ENCODE peak calls at places on chromosomes 2 and 18, in nine cellular contexts. One of them, this sample, is unnamed.

GRCh38 chr2:210086292-210086691 is 83.9 kb downstream of the RPE start:
- DNase-seq in osteoblast: peak; percentile 68
- DNase-seq in PC-3: peak; percentile 8
- DNase-seq in fibroblast of mammary gland: peak; percentile 47
- DNase-seq in pancreas: no peak
- DNase-seq in RWPE2: no peak
- DNase-seq in neural progenitor cell: no peak
- DNase-seq in right lobe of liver: no peak
- DNase-seq in SK-N-SH: no peak
- DNase-seq in this sample: no peak

GRCh38 chr2:233814063-233814435 is 35.9 kb downstream of the MROH2A start:
- DNase-seq in osteoblast: peak; percentile 75
- DNase-seq in PC-3: no peak
- DNase-seq in fibroblast of mammary gland: peak; percentile 20
- DNase-seq in pancreas: no peak
- DNase-seq in RWPE2: no peak
- DNase-seq in neural progenitor cell: peak; percentile 20
- DNase-seq in right lobe of liver: no peak
- DNase-seq in SK-N-SH: no peak
- DNase-seq in this sample: no peak

GRCh38 chr2:98158305-98158704 is 71.3 kb downstream of the VWA3B start:
- DNase-seq in osteoblast: no peak
- DNase-seq in PC-3: no peak
- DNase-seq in fibroblast of mammary gland: no peak
- DNase-seq in pancreas: no peak
- DNase-seq in RWPE2: no peak
- DNase-seq in neural progenitor cell: no peak
- DNase-seq in right lobe of liver: no peak
- DNase-seq in SK-N-SH: no peak
- DNase-seq in this sample: peak; percentile 38

GRCh38 chr2:124025349-124025720 is 248 bp downstream of the CNTNAP5 start:
- DNase-seq in osteoblast: peak; percentile 71
- DNase-seq in PC-3: no peak
- DNase-seq in fibroblast of mammary gland: no peak
- DNase-seq in pancreas: no peak
- DNase-seq in RWPE2: no peak
- DNase-seq in neural progenitor cell: no peak
- DNase-seq in right lobe of liver: no peak
- DNase-seq in SK-N-SH: no peak
- DNase-seq in this sample: no peak

GRCh38 chr2:45242161-45242741 is 233.0 kb upstream of the SIX2 start:
- DNase-seq in osteoblast: peak; percentile 63
- DNase-seq in PC-3: no peak
- DNase-seq in fibroblast of mammary gland: peak; percentile 49
- DNase-seq in pancreas: no peak
- DNase-seq in RWPE2: no peak
- DNase-seq in neural progenitor cell: no peak
- DNase-seq in right lobe of liver: no peak
- DNase-seq in SK-N-SH: no peak
- DNase-seq in this sample: no peak

GRCh38 chr2:210557721-210558120 is 1.3 kb downstream of the CPS1 start:
- DNase-seq in osteoblast: no peak
- DNase-seq in PC-3: no peak
- DNase-seq in fibroblast of mammary gland: no peak
- DNase-seq in pancreas: no peak
- DNase-seq in RWPE2: no peak
- DNase-seq in neural progenitor cell: no peak
- DNase-seq in right lobe of liver: no peak
- DNase-seq in SK-N-SH: no peak
- DNase-seq in this sample: no peak

GRCh38 chr2:24970483-24971299 is 1.1 kb downstream of the DNAJC27 start:
- DNase-seq in osteoblast: peak; percentile 81
- DNase-seq in PC-3: peak; percentile 31
- DNase-seq in fibroblast of mammary gland: peak; percentile 53
- DNase-seq in pancreas: no peak
- DNase-seq in RWPE2: no peak
- DNase-seq in neural progenitor cell: no peak
- DNase-seq in right lobe of liver: no peak
- DNase-seq in SK-N-SH: no peak
- DNase-seq in this sample: peak; percentile 22

GRCh38 chr18:38237796-38238195 is 672.2 kb upstream of the CELF4 start:
- DNase-seq in osteoblast: no peak
- DNase-seq in PC-3: no peak
- DNase-seq in fibroblast of mammary gland: no peak
- DNase-seq in pancreas: no peak
- DNase-seq in RWPE2: no peak
- DNase-seq in neural progenitor cell: no peak
- DNase-seq in right lobe of liver: no peak
- DNase-seq in SK-N-SH: no peak
- DNase-seq in this sample: no peak

GRCh38 chr2:74577448-74577847 is 22.9 kb downstream of the DOK1 start:
- DNase-seq in osteoblast: no peak
- DNase-seq in PC-3: no peak
- DNase-seq in fibroblast of mammary gland: peak; percentile 70
- DNase-seq in pancreas: no peak
- DNase-seq in RWPE2: no peak
- DNase-seq in neural progenitor cell: no peak
- DNase-seq in right lobe of liver: no peak
- DNase-seq in SK-N-SH: no peak
- DNase-seq in this sample: no peak

GRCh38 chr2:60764736-60765534 is 8.9 kb downstream of the PAPOLG start:
- DNase-seq in osteoblast: no peak
- DNase-seq in PC-3: peak; percentile 10
- DNase-seq in fibroblast of mammary gland: peak; percentile 51
- DNase-seq in pancreas: no peak
- DNase-seq in RWPE2: no peak
- DNase-seq in neural progenitor cell: no peak
- DNase-seq in right lobe of liver: no peak
- DNase-seq in SK-N-SH: no peak
- DNase-seq in this sample: no peak

GRCh38 chr2:74481961-74482800 is 617 bp downstream of the CCDC142 start:
- DNase-seq in osteoblast: peak; percentile 88
- DNase-seq in PC-3: peak; percentile 37
- DNase-seq in fibroblast of mammary gland: no peak
- DNase-seq in pancreas: peak; percentile 88
- DNase-seq in RWPE2: no peak
- DNase-seq in neural progenitor cell: peak; percentile 74
- DNase-seq in right lobe of liver: no peak
- DNase-seq in SK-N-SH: peak; percentile 75
- DNase-seq in this sample: peak; percentile 93

GRCh38 chr18:27843783-27844415 is 333.0 kb downstream of the CDH2 start:
- DNase-seq in osteoblast: no peak
- DNase-seq in PC-3: peak; percentile 95
- DNase-seq in fibroblast of mammary gland: peak; percentile 38
- DNase-seq in pancreas: no peak
- DNase-seq in RWPE2: no peak
- DNase-seq in neural progenitor cell: no peak
- DNase-seq in right lobe of liver: no peak
- DNase-seq in SK-N-SH: no peak
- DNase-seq in this sample: no peak

GRCh38 chr2:61196671-61197070 is 34.7 kb downstream of the C2orf74 start:
- DNase-seq in osteoblast: no peak
- DNase-seq in PC-3: peak; percentile 71
- DNase-seq in fibroblast of mammary gland: no peak
- DNase-seq in pancreas: no peak
- DNase-seq in RWPE2: no peak
- DNase-seq in neural progenitor cell: no peak
- DNase-seq in right lobe of liver: no peak
- DNase-seq in SK-N-SH: no peak
- DNase-seq in this sample: no peak

GRCh38 chr18:48804856-48805610 is 145.7 kb downstream of the SMAD7 start:
- DNase-seq in osteoblast: no peak
- DNase-seq in PC-3: no peak
- DNase-seq in fibroblast of mammary gland: no peak
- DNase-seq in pancreas: no peak
- DNase-seq in RWPE2: peak; percentile 45
- DNase-seq in neural progenitor cell: no peak
- DNase-seq in right lobe of liver: peak; percentile 36
- DNase-seq in SK-N-SH: no peak
- DNase-seq in this sample: peak; percentile 8

GRCh38 chr2:146821836-146822316 is 1023.0 kb upstream of the ACVR2A start:
- DNase-seq in osteoblast: peak; percentile 61
- DNase-seq in PC-3: peak; percentile 65
- DNase-seq in fibroblast of mammary gland: peak; percentile 90
- DNase-seq in pancreas: no peak
- DNase-seq in RWPE2: no peak
- DNase-seq in neural progenitor cell: no peak
- DNase-seq in right lobe of liver: no peak
- DNase-seq in SK-N-SH: no peak
- DNase-seq in this sample: no peak

GRCh38 chr2:240168546-240169361 is 28.3 kb upstream of the OTOS start:
- DNase-seq in osteoblast: peak; percentile 37
- DNase-seq in PC-3: no peak
- DNase-seq in fibroblast of mammary gland: no peak
- DNase-seq in pancreas: no peak
- DNase-seq in RWPE2: peak; percentile 59
- DNase-seq in neural progenitor cell: no peak
- DNase-seq in right lobe of liver: peak; percentile 39
- DNase-seq in SK-N-SH: no peak
- DNase-seq in this sample: no peak

GRCh38 chr2:109380502-109381326 is 233.1 kb downstream of the SEPTIN10 start:
- DNase-seq in osteoblast: no peak
- DNase-seq in PC-3: peak; percentile 41
- DNase-seq in fibroblast of mammary gland: peak; percentile 38
- DNase-seq in pancreas: no peak
- DNase-seq in RWPE2: peak; percentile 29
- DNase-seq in neural progenitor cell: no peak
- DNase-seq in right lobe of liver: no peak
- DNase-seq in SK-N-SH: no peak
- DNase-seq in this sample: no peak

GRCh38 chr2:235168174-235168979 is 216.6 kb downstream of the SH3BP4 start:
- DNase-seq in osteoblast: no peak
- DNase-seq in PC-3: peak; percentile 2
- DNase-seq in fibroblast of mammary gland: no peak
- DNase-seq in pancreas: no peak
- DNase-seq in RWPE2: no peak
- DNase-seq in neural progenitor cell: no peak
- DNase-seq in right lobe of liver: no peak
- DNase-seq in SK-N-SH: no peak
- DNase-seq in this sample: no peak

GRCh38 chr2:201831469-201831868 is 25.1 kb downstream of the CDK15 start:
- DNase-seq in osteoblast: peak; percentile 58
- DNase-seq in PC-3: no peak
- DNase-seq in fibroblast of mammary gland: peak; percentile 37
- DNase-seq in pancreas: no peak
- DNase-seq in RWPE2: no peak
- DNase-seq in neural progenitor cell: no peak
- DNase-seq in right lobe of liver: no peak
- DNase-seq in SK-N-SH: no peak
- DNase-seq in this sample: no peak

GRCh38 chr18:34224423-34225217 is at the start of gene NOL4:
- DNase-seq in osteoblast: peak; percentile 69
- DNase-seq in PC-3: peak; percentile 36
- DNase-seq in fibroblast of mammary gland: no peak
- DNase-seq in pancreas: peak; percentile 80
- DNase-seq in RWPE2: no peak
- DNase-seq in neural progenitor cell: peak; percentile 99
- DNase-seq in right lobe of liver: peak; percentile 57
- DNase-seq in SK-N-SH: peak; percentile 89
- DNase-seq in this sample: peak; percentile 85
- H3K4me3 ChIP-seq in osteoblast: peak within 1 kb of the TSS; percentile 38
- H3K4me3 ChIP-seq in PC-3: peak within 1 kb of the TSS; percentile 66
- H3K4me3 ChIP-seq in fibroblast of mammary gland: no peak within 1 kb of the TSS
- H3K4me3 ChIP-seq in pancreas: peak within 1 kb of the TSS; percentile 30
- H3K4me3 ChIP-seq in RWPE2: peak within 1 kb of the TSS; percentile 11
- H3K4me3 ChIP-seq in neural progenitor cell: peak within 1 kb of the TSS; percentile 71
- H3K4me3 ChIP-seq in right lobe of liver: peak within 1 kb of the TSS; percentile 7
- H3K4me3 ChIP-seq in SK-N-SH: peak within 1 kb of the TSS; percentile 58
- H3K4me3 ChIP-seq in this sample: peak within 1 kb of the TSS; percentile 41

DNA sequence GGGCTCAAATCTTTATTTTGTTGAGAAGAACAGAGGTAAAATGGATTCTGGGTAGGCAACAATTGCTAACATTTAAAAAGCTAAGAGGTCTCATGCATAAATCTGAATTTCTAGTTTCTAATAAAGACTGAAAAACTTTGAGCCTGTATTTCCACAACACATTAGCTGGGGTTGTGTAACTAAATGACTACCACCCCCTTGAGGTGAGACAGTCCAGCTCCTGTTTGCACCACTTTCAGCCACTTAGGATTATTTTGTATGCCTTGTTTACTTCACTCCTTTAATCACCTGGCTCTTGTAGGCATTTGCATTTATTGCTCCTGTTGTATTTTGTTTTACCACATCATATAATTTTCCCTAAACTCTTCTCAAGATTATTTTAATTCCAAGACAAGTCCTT is 376.6 kb downstream of the PTH2R start:
- DNase-seq in osteoblast: no peak
- DNase-seq in PC-3: no peak
- DNase-seq in fibroblast of mammary gland: no peak
- DNase-seq in pancreas: no peak
- DNase-seq in RWPE2: no peak
- DNase-seq in neural progenitor cell: peak; percentile 6
- DNase-seq in right lobe of liver: no peak
- DNase-seq in SK-N-SH: no peak
- DNase-seq in this sample: no peak
- TF ChIP-seq CTCF in osteoblast: no peak
- TF ChIP-seq CTCF in PC-3: no peak
- TF ChIP-seq CTCF in fibroblast of mammary gland: no peak
- TF ChIP-seq CTCF in pancreas: no peak
- TF ChIP-seq CTCF in RWPE2: no peak
- TF ChIP-seq CTCF in neural progenitor cell: peak; percentile 34
- TF ChIP-seq CTCF in right lobe of liver: no peak
- TF ChIP-seq CTCF in SK-N-SH: no peak
- TF ChIP-seq CTCF in this sample: no peak

GRCh38 chr18:21241224-21242131 is 554 bp upstream of the GREB1L start:
- DNase-seq in osteoblast: no peak
- DNase-seq in PC-3: peak; percentile 30
- DNase-seq in fibroblast of mammary gland: peak; percentile 21
- DNase-seq in pancreas: peak; percentile 37
- DNase-seq in RWPE2: no peak
- DNase-seq in neural progenitor cell: peak; percentile 78
- DNase-seq in right lobe of liver: peak; percentile 92
- DNase-seq in SK-N-SH: peak; percentile 38
- DNase-seq in this sample: peak; percentile 73
- H3K4me3 ChIP-seq in osteoblast: no peak overlapping the region
- H3K4me3 ChIP-seq in PC-3: peak overlapping the region; percentile 77
- H3K4me3 ChIP-seq in fibroblast of mammary gland: peak overlapping the region; percentile 43
- H3K4me3 ChIP-seq in pancreas: peak overlapping the region; percentile 47
- H3K4me3 ChIP-seq in RWPE2: peak overlapping the region; percentile 57
- H3K4me3 ChIP-seq in neural progenitor cell: peak overlapping the region; percentile 98
- H3K4me3 ChIP-seq in right lobe of liver: peak overlapping the region; percentile 63
- H3K4me3 ChIP-seq in SK-N-SH: no peak overlapping the region
- H3K4me3 ChIP-seq in this sample: peak overlapping the region; percentile 59

DNA sequence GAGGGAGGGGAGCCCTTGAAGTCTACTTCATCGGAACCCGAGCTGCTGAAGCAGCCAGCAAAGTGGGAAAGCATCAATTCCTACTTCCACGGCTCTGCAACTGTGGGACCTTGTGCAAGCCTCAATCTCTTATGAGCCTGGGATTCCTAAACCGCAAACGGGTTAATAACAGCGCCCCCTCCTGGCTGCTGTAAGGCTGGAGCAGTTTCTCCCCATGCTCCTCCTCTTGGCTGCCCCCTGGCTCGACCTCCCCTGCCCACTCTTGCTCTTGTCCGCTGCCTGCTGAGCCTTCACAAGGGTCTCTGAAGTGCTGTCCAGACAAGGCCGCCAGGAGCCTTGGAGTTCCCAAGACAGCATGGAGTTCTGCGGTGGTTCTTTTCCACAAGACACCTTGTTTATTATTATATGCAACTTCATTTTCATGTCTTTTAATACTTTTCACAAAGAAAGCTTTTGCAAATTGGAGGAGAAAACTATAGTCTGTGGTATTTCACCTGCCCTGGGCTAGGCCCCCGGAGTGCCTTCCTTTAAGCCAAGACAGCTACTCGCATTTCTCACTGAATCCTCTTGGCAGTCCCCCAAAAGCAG is 157.2 kb downstream of the DDX1 start:
- DNase-seq in osteoblast: no peak
- DNase-seq in PC-3: peak; percentile 33
- DNase-seq in fibroblast of mammary gland: peak; percentile 15
- DNase-seq in pancreas: no peak
- DNase-seq in RWPE2: no peak
- DNase-seq in neural progenitor cell: peak; percentile 83
- DNase-seq in right lobe of liver: no peak
- DNase-seq in SK-N-SH: peak; percentile 70
- DNase-seq in this sample: no peak
- TF ChIP-seq CTCF in osteoblast: peak; percentile 42
- TF ChIP-seq CTCF in PC-3: peak; percentile 53
- TF ChIP-seq CTCF in fibroblast of mammary gland: peak; percentile 33
- TF ChIP-seq CTCF in pancreas: no peak
- TF ChIP-seq CTCF in RWPE2: peak; percentile 21
- TF ChIP-seq CTCF in neural progenitor cell: peak; percentile 77
- TF ChIP-seq CTCF in right lobe of liver: no peak
- TF ChIP-seq CTCF in SK-N-SH: peak; percentile 16
- TF ChIP-seq CTCF in this sample: no peak